ENCODE peak calls at places on chromosomes 2 and 18, in seven cellular contexts. Z is CD8-positive, alpha-beta memory T cell; H is ovary; U is body of pancreas; E is Caco-2; V is GM12865; C is colonic mucosa. B is an unnamed sample.

GRCh38 chr2:158907926-158908462 is 60.4 kb upstream of the TANC1 start:
- DNase-seq in Z (no peak), H (no peak), U (no peak), E (no peak), V (no peak), C (no peak), B (no peak)

GRCh38 chr18:80109676-80110078 is 615 bp downstream of the ADNP2 start:
- DNase-seq in Z (peak), H (peak), U (peak), E (peak), V (peak), C (peak), B (no peak)

GRCh38 chr2:230128943-230129342 is 60.2 kb upstream of the SLC16A14 start:
- DNase-seq in Z (no peak), H (no peak), U (peak), E (no peak), V (no peak), C (peak), B (no peak)

GRCh38 chr2:28656937-28657615 is 94.6 kb upstream of the PPP1CB start:
- DNase-seq in Z (no peak), H (no peak), U (no peak), E (peak), V (no peak), C (peak), B (no peak)

GRCh38 chr2:222424729-222425671 is 657 bp downstream of the SGPP2 start:
- DNase-seq in Z (peak), H (peak), U (no peak), E (no peak), V (peak), C (peak), B (peak)

GRCh38 chr2:167294031-167294774 is 405.9 kb downstream of the XIRP2 start:
- DNase-seq in Z (peak), H (peak), U (peak), E (no peak), V (no peak), C (peak), B (no peak)

GRCh38 chr2:207254526-207255464 is 89.0 kb upstream of the KLF7 start:
- DNase-seq in Z (no peak), H (no peak), U (peak), E (no peak), V (no peak), C (no peak), B (no peak)

GRCh38 chr18:68778280-68778875 is 19.5 kb upstream of the CCDC102B start:
- DNase-seq in Z (no peak), H (no peak), U (no peak), E (no peak), V (no peak), C (no peak), B (no peak)

GRCh38 chr2:36463365-36463764 is 107.8 kb downstream of the CRIM1 start:
- DNase-seq in Z (no peak), H (no peak), U (no peak), E (no peak), V (no peak), C (no peak), B (no peak)

GRCh38 chr2:105895995-105896764 is 151.5 kb downstream of the NCK2 start:
- DNase-seq in Z (peak), H (no peak), U (no peak), E (no peak), V (no peak), C (no peak), B (no peak)

GRCh38 chr2:223674998-223675609 is 72.9 kb upstream of the SCG2 start:
- DNase-seq in Z (no peak), H (no peak), U (peak), E (peak), V (peak), C (no peak), B (no peak)

GRCh38 chr18:48735070-48735676 is 196.3 kb downstream of the CTIF start:
- DNase-seq in Z (no peak), H (no peak), U (no peak), E (no peak), V (no peak), C (no peak), B (no peak)

DNA sequence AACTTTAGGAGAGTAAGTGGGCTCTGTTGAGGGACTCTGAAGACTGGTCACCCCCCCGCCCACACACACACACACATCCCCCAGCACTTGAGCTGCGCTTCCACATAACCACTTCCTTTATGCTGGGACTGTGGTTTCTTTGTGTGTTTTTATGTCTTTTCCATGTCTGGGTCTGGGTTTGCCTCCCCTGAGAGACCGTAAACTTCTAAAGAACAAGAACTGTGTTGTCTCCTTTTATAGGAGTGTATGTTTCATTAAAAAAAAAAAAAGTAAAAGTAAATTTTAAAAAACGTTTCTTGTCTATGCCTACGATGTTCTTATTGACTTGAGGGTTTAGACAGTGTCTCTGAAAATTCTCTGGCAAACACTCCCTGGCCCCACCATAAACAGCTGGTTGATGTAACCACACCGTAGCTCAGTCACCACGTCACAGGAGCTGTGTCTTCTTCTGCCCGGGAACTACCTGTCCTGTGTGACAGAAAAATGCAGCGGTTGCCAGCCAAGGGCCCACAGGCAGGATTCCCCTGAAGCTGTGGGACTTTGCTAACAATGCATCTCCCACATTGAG is 68.0 kb downstream of the KLHL29 start:
- DNase-seq in Z (no peak), H (no peak), U (peak), E (no peak), V (peak), C (no peak), B (no peak)
- H3K4me3 ChIP-seq in Z (no peak), H (no peak), U (no peak), E (no peak), V (no peak), C (no peak), B (no peak)

GRCh38 chr2:238022594-238023157 is 38.1 kb upstream of the SCLY start:
- DNase-seq in Z (no peak), H (no peak), U (no peak), E (no peak), V (no peak), C (peak), B (no peak)
- H3K4me3 ChIP-seq in Z (no peak), H (no peak), U (no peak), E (no peak), V (no peak), C (no peak), B (no peak)

GRCh38 chr2:101986804-101987740 is 4.7 kb upstream of the IL1R2 start:
- DNase-seq in Z (no peak), H (no peak), U (peak), E (no peak), V (no peak), C (peak), B (no peak)
- H3K4me3 ChIP-seq in Z (no peak), H (no peak), U (no peak), E (no peak), V (no peak), C (no peak), B (no peak)

DNA sequence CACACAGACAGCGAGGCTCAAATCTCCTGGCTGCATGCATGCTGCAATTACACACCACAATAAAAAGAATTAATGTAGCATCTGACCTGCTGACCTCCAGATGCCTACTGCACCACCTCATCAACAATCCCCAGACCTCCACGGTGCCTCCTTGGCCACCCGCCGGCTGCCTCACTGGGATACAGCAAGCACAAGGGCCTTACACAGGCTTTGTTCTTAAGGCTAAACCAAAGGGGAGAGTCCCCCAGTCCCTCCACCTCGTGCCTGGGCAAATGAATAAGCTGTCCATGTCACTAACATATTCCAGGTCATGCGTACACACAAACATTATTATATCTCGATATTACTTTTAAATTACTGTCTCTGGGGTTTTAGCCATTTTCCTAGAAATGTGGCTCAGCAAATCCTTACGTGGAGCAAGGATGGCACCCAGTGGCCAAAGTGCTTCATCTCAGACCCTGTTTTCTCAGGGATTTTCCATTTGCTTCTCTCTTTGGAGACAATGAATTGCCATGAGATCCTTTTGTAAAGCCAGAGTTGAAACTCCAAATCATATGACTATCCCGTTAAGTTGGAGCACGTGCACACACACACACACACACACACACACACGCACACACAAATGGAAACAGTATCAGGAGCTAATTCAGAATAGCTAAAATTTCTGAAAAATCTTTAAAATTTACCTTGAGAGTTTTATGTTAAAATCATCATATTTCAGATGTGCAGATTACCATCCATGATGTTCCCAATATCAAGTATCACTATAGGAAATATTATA is 313.8 kb downstream of the PDE11A start:
- DNase-seq in Z (no peak), H (peak), U (peak), E (no peak), V (no peak), C (no peak), B (no peak)
- H3K4me3 ChIP-seq in Z (no peak), H (no peak), U (no peak), E (no peak), V (no peak), C (no peak), B (no peak)

GRCh38 chr2:218995561-218995960 is 2.3 kb upstream of the CRYBA2 start:
- DNase-seq in Z (no peak), H (no peak), U (no peak), E (no peak), V (no peak), C (no peak), B (no peak)

GRCh38 chr2:218997730-218998129 is 4.5 kb upstream of the CRYBA2 start:
- DNase-seq in Z (no peak), H (no peak), U (no peak), E (no peak), V (no peak), C (no peak), B (no peak)

GRCh38 chr2:218996937-218997336 is 3.7 kb upstream of the CRYBA2 start:
- DNase-seq in Z (no peak), H (no peak), U (peak), E (no peak), V (no peak), C (peak), B (no peak)

GRCh38 chr2:218998414-218999002 is 5.3 kb upstream of the CRYBA2 start:
- DNase-seq in Z (no peak), H (no peak), U (no peak), E (no peak), V (no peak), C (no peak), B (no peak)

GRCh38 chr2:218995972-218996644 is 2.9 kb upstream of the CRYBA2 start:
- DNase-seq in Z (peak), H (peak), U (peak), E (peak), V (peak), C (peak), B (peak)
- H3K4me3 ChIP-seq in Z (no peak), H (peak), U (no peak), E (peak), V (no peak), C (peak), B (no peak)

DNA sequence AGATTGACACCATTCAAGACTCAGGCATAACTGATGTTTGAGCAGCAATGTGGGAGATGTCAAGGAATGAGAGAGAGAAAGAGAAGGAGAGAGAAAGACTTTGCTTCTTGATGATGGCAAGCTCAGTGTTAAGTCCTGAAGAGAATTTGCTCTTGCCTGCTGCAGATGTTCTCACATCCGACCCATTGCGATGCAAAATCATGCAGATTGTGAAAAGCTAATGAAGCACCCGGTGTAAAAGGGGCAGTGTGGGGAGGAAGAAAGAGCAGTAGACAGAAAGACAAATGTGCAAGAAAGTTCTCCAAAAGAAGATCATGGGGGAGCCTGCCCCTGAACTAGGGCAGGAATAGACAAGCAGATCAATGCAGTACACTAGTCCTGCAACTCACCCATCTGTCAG is 57.7 kb downstream of the EMX1 start:
- DNase-seq in Z (no peak), H (no peak), U (no peak), E (no peak), V (no peak), C (no peak), B (no peak)
- H3K4me3 ChIP-seq in Z (no peak), H (no peak), U (no peak), E (no peak), V (no peak), C (no peak), B (no peak)

GRCh38 chr2:95531254-95531771 is 46.8 kb upstream of the TRIM43B start:
- DNase-seq in Z (no peak), H (no peak), U (no peak), E (no peak), V (peak), C (no peak), B (no peak)

GRCh38 chr2:95525294-95526035 is 40.9 kb upstream of the TRIM43B start:
- DNase-seq in Z (no peak), H (no peak), U (peak), E (peak), V (peak), C (peak), B (peak)

GRCh38 chr2:95526360-95527341 is 42.1 kb upstream of the TRIM43B start:
- DNase-seq in Z (peak), H (peak), U (peak), E (peak), V (peak), C (peak), B (peak)

DNA sequence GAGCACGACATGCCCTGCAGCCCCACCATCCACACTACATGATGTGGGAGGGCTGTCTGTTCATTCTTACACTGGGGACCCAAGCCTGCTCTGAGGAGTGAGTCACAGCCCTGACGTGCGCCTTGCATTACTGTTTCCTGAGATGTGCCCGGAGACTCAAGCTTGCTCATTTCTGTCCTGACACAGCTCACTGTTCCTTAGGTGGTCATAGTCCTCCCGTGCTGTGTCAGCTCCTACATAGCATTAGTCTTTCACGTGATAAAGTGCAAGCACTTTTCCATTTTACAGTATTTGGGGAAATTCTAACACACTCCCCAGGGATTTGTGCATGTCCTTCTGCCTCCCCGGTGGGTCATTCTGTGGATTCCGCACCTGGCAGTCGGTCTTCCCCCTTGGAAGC is 46.2 kb upstream of the TRIM43B start:
- DNase-seq in Z (no peak), H (no peak), U (no peak), E (no peak), V (peak), C (no peak), B (no peak)
- H3K4me3 ChIP-seq in Z (no peak), H (no peak), U (no peak), E (no peak), V (no peak), C (no peak), B (no peak)

GRCh38 chr18:55301836-55302235 is 286.2 kb downstream of the TCF4 start:
- DNase-seq in Z (no peak), H (no peak), U (no peak), E (no peak), V (no peak), C (no peak), B (no peak)
- H3K4me3 ChIP-seq in Z (no peak), H (peak), U (no peak), E (no peak), V (peak), C (no peak), B (no peak)

GRCh38 chr18:3808985-3809780 is 359.2 kb downstream of the TGIF1 start:
- DNase-seq in Z (no peak), H (no peak), U (no peak), E (no peak), V (no peak), C (no peak), B (no peak)
- H3K4me3 ChIP-seq in Z (no peak), H (no peak), U (no peak), E (no peak), V (no peak), C (no peak), B (no peak)

GRCh38 chr2:233412405-233412804 is 58.1 kb downstream of the DGKD start:
- DNase-seq in Z (no peak), H (no peak), U (no peak), E (no peak), V (no peak), C (no peak), B (no peak)

GRCh38 chr2:233414777-233415570 is 60.7 kb downstream of the DGKD start:
- DNase-seq in Z (no peak), H (no peak), U (no peak), E (no peak), V (no peak), C (peak), B (peak)

GRCh38 chr2:233414273-233414654 is 60.0 kb downstream of the DGKD start:
- DNase-seq in Z (no peak), H (no peak), U (no peak), E (no peak), V (no peak), C (no peak), B (no peak)

GRCh38 chr2:233413046-233413445 is 58.8 kb downstream of the DGKD start:
- DNase-seq in Z (no peak), H (no peak), U (no peak), E (no peak), V (no peak), C (no peak), B (no peak)

DNA sequence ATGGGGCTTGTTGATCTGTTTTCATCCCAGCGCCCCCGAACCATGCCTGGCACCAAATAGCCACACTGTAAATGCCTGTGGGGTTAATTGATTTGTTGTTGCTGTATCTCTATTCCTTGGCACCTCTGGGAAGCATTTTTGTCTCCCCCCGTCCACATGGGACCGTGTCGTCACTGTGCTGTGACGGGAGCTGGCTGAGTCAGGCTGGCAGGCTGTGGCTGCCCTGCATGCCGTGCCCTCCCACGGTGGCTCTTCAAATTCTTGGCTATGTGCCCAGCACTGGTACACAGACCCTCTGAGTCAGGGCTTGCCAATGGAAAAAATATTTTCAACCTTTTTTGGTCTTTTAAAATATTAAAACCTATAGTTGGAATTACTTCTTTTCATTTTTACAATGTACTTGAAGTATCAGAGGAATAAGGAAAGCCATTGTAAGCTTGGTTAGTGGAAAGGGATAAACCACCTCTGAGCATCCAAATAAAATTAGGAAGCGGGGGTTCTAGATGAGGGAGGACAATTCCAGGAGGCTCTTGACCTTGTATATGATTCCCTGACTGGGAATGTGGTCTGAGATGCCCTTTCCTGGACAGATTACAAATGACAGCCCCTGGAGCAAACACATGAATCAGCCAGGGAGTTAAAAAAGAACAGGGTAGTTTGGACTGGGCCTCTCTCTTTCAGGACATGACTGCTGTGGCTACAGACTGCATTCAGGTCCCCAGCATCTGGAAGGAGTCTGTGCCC is 59.4 kb downstream of the DGKD start:
- DNase-seq in Z (peak), H (no peak), U (peak), E (no peak), V (no peak), C (no peak), B (peak)
- H3K4me3 ChIP-seq in Z (no peak), H (no peak), U (no peak), E (no peak), V (no peak), C (no peak), B (no peak)